ENCODE peak calls at places on chromosomes 7 and 10, in five cellular contexts. K is gastrocnemius medialis; E is keratinocyte; G is CD4-positive, alpha-beta memory T cell; W is Karpas-422. Y is an unnamed sample.
A peak's percentile ranks its signal among the peaks of the same experiment; 100 is the strongest.

GRCh38 chr10:1600861-1601260 is 136.5 kb downstream of the ADARB2 start:
- DNase-seq in E (peak; percentile 45), W (no peak), K (no peak), G (no peak), Y (no peak)

GRCh38 chr10:22832198-22832597 is 95.7 kb upstream of the ARMC3 start:
- DNase-seq in E (no peak), G (no peak), W (no peak), K (no peak), Y (no peak)

GRCh38 chr7:20744913-20745587 is 41.6 kb downstream of the SP8 start:
- DNase-seq in E (no peak), W (no peak), K (no peak), G (no peak), Y (no peak)

GRCh38 chr10:72257051-72257892 is 16.5 kb upstream of the DDIT4 start:
- DNase-seq in G (no peak), E (no peak), K (peak; percentile 51), W (no peak), Y (no peak)

GRCh38 chr7:125644113-125644512 is 714.5 kb upstream of the POT1 start:
- DNase-seq in E (no peak), W (no peak), G (no peak), K (no peak), Y (no peak)

GRCh38 chr10:80260295-80261243 is 28.9 kb downstream of the MAT1A start:
- DNase-seq in K (no peak), E (no peak), G (peak; percentile 30), W (peak; percentile 70), Y (no peak)

GRCh38 chr10:130751851-130752250 is 559.7 kb downstream of the TCERG1L start:
- DNase-seq in K (no peak), E (no peak), W (no peak), G (no peak), Y (no peak)

GRCh38 chr7:2120841-2121830 is 111.6 kb downstream of the MAD1L1 start:
- DNase-seq in K (no peak), E (no peak), G (no peak), W (no peak), Y (no peak)

GRCh38 chr7:80707318-80707717 is 68.9 kb downstream of the CD36 start:
- DNase-seq in G (no peak), W (no peak), E (no peak), K (no peak), Y (no peak)

GRCh38 chr10:110158051-110159005 is 49.1 kb upstream of the MXI1 start:
- DNase-seq in W (no peak), K (no peak), G (no peak), E (no peak), Y (no peak)

GRCh38 chr10:126476256-126476655 is 88.0 kb upstream of the ADAM12 start:
- DNase-seq in G (no peak), E (no peak), K (no peak), W (no peak), Y (no peak)

GRCh38 chr10:14567421-14567820 is 207.3 kb downstream of the FAM107B start:
- DNase-seq in G (no peak), W (no peak), E (no peak), K (no peak), Y (no peak)

GRCh38 chr7:88307412-88307811 is 718 bp upstream of the STEAP4 start:
- DNase-seq in K (no peak), G (no peak), W (no peak), E (no peak), Y (no peak)
- H3K4me3 ChIP-seq in K (peak overlapping the region; percentile 51), G (no peak overlapping the region), W (no peak overlapping the region), E (no peak overlapping the region), Y (no peak overlapping the region)

GRCh38 chr10:30348378-30348776 is 701 bp downstream of the MTPAP start:
- DNase-seq in G (no peak), E (no peak), K (no peak), W (no peak), Y (no peak)

GRCh38 chr10:30345611-30346010 is 3.5 kb downstream of the MTPAP start:
- DNase-seq in G (no peak), E (no peak), W (no peak), K (no peak), Y (no peak)

GRCh38 chr10:30343962-30344361 is 5.1 kb downstream of the MTPAP start:
- DNase-seq in E (no peak), G (no peak), K (no peak), W (no peak), Y (no peak)

GRCh38 chr10:30346135-30346534 is 2.9 kb downstream of the MTPAP start:
- DNase-seq in W (no peak), E (no peak), K (no peak), G (no peak), Y (no peak)

DNA sequence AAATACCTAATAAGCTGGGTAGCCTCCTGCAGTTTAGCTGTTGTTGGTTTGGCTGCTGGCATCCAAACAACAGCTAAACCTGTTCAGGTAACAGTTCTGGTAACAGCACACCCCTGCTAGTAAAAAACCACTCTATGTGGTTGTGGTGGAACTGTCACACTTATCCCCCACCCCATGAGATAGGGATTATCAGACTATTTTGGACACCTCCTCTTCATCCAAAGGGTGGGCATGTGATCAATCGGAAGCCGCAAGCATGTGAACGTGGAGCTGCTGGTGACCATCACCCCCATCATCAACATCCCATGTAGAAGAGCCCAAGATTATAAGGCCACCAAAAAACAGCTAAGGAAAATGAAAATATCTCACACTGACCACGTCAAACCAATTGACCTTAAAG is 2.5 kb downstream of the MTPAP start:
- DNase-seq in E (no peak), G (no peak), W (no peak), K (no peak), Y (no peak)
- H3K4me3 ChIP-seq in E (no peak overlapping the region), G (no peak overlapping the region), W (peak overlapping the region; percentile 85), K (no peak overlapping the region), Y (no peak overlapping the region)

GRCh38 chr7:120991570-120991969 is 3.1 kb downstream of the CPED1 start:
- DNase-seq in K (no peak), E (no peak), W (no peak), G (no peak), Y (no peak)
- H3K4me3 ChIP-seq in K (peak overlapping the region; percentile 65), E (no peak overlapping the region), W (no peak overlapping the region), G (no peak overlapping the region), Y (no peak overlapping the region)

DNA sequence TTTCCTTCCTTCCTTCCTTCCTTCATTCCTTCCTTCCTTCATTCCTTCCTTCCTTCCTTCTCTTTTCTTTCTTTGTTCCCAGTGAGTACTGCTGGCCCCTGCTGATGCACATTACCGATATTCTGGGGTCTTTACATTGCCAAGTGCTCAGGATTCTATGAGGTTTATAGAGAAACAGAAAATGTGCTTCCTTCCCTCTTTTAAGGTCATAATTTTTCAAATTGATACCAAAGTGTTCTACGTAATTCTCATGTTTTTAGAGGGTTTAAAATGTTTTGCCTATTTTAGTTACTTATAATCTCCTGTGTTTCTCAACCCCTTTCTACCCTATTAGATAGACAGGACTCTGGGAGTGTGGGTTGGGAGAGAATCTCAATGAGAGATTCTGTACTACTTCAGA is 291.2 kb downstream of the HDAC9 start:
- DNase-seq in E (no peak), K (no peak), G (no peak), W (no peak), Y (no peak)
- H3K4me3 ChIP-seq in E (no peak overlapping the region), K (no peak overlapping the region), G (no peak overlapping the region), W (no peak overlapping the region), Y (no peak overlapping the region)

GRCh38 chr7:32901629-32902028 is 10.1 kb upstream of the KBTBD2 start:
- DNase-seq in W (no peak), G (no peak), K (no peak), E (no peak), Y (no peak)

GRCh38 chr7:32910195-32910594 is 18.6 kb upstream of the KBTBD2 start:
- DNase-seq in G (no peak), E (no peak), K (no peak), W (no peak), Y (no peak)

GRCh38 chr7:32900415-32900814 is 8.9 kb upstream of the KBTBD2 start:
- DNase-seq in W (no peak), G (no peak), E (no peak), K (no peak), Y (no peak)

DNA sequence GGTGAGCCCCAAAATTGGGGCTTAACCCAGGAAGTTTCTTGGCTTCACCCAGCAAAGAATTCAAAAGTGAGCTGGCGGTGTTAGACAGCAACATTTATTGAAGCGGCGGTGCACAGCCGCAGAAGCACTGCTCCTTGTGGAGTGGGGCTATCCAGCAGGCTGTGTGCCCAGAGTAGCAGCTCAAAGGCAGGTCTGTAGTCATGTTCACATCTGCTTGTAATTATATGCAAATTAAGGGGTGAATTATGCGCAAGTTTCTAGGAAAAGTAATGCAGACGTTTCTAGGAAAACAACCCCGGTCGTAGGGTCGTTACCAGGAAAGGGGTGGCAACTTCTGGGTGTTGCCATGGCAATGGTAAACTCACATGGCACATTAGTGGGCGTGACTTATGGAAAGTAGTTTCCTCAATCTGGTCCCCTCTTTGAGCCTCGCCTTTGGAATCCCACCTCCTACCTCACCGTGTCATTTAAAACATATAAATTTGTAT is 13.7 kb upstream of the KBTBD2 start:
- DNase-seq in G (peak; percentile 81), K (no peak), W (peak; percentile 56), E (no peak), Y (no peak)
- H3K4me3 ChIP-seq in G (peak overlapping the region; percentile 46), K (peak overlapping the region; percentile 27), W (no peak overlapping the region), E (peak overlapping the region; percentile 38), Y (peak overlapping the region; percentile 47)

DNA sequence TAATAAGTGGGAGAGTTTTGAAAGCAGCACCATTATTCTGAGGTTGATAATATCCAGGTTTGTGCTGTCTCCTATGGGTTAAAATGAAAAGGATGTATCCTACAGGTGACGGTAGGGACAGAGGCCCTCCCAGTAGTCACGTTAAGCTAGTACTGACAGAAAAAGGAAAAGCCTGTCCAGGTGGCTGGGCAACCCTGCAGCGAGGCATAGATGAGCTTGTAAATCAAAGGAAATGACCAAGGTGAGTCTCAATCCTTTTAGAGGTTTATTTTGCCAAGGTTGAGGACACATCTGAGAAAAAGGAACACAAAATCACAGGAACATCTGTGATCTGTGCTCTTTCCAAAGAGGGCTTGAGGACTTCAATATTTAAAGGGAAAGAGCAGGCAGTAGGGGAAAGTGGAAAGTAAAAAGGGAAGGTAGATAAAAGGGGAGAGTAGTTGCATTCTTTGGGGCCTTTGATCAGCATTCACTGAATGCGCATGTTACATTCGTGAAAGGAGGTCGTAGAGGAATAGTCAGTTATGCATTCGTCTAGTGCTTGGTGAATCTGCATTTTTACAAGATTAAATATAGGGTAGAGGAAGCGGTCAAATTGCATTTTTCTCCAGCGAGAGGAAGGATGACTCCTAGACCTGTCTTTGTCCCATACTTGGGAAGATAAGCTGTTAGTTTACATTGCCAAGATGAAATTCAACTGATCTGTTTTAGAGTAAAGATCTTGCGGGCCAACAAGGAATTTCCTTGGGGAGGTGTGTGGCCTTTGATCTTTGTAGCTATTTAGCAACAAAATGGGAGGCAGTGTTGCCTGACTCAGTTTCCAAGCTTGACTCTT is 899 bp upstream of the GSTO1 start:
- DNase-seq in G (no peak), E (no peak), W (peak; percentile 16), K (no peak), Y (no peak)
- H3K4me3 ChIP-seq in G (peak overlapping the region; percentile 56), E (peak overlapping the region; percentile 86), W (peak overlapping the region; percentile 88), K (peak overlapping the region; percentile 87), Y (peak overlapping the region; percentile 97)

GRCh38 chr7:117869374-117869773 is 3.9 kb downstream of the CTTNBP2 start:
- DNase-seq in W (no peak), K (no peak), G (no peak), E (no peak), Y (no peak)
- H3K4me3 ChIP-seq in W (no peak overlapping the region), K (no peak overlapping the region), G (no peak overlapping the region), E (no peak overlapping the region), Y (no peak overlapping the region)

DNA sequence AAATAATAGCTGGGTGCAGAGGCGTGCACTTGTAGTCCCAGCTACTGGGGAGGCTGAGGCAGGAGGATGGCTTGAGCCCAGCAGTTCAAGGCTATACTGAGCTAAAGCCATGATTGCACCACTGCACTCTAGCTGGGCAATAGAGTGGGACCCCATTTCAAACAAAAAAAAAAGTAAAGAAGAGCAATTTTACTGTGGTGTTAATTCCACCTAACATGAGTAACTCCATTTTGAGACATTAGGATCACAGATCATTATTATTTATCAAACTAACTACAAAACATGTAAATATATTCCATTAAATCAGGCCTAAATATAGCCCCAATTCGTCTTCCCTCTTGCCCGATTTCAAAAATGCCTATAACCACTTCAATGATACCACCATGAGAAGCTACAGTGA is 104.8 kb upstream of the TRIM24 start:
- DNase-seq in W (no peak), E (no peak), K (no peak), G (no peak), Y (no peak)
- H3K4me3 ChIP-seq in W (no peak overlapping the region), E (no peak overlapping the region), K (no peak overlapping the region), G (no peak overlapping the region), Y (no peak overlapping the region)